ENCODE peak calls at places on chromosome 15, in eight cellular contexts. D, E, W, N, K, R, S and L are unnamed samples.

GRCh38 chr15:52259503-52259902 is 36.1 kb downstream of the MYO5C start:
- DNase-seq in D (no peak), E (no peak), W (no peak), N (no peak), K (no peak), R (no peak), S (no peak), L (no peak)

GRCh38 chr15:38129531-38130199 is 123.0 kb upstream of the SPRED1 start:
- DNase-seq in D (peak), E (peak), W (peak), N (peak), K (no peak), R (peak), S (no peak), L (no peak)

GRCh38 chr15:81000144-81000625 is 538 bp upstream of the TLNRD1 start:
- DNase-seq in D (no peak), E (peak), W (no peak), N (peak), K (no peak), R (no peak), S (no peak), L (no peak)

GRCh38 chr15:90895571-90896117 is 7.5 kb upstream of the MAN2A2 start:
- DNase-seq in D (peak), E (peak), W (no peak), N (no peak), K (no peak), R (no peak), S (no peak), L (peak)

GRCh38 chr15:30929064-30929669 is 25.5 kb downstream of the FAN1 start:
- DNase-seq in D (no peak), E (no peak), W (no peak), N (no peak), K (no peak), R (no peak), S (no peak), L (no peak)

GRCh38 chr15:100330629-100331215 is 11.1 kb downstream of the ADAMTS17 start:
- DNase-seq in D (no peak), E (no peak), W (peak), N (no peak), K (no peak), R (no peak), S (no peak), L (no peak)

GRCh38 chr15:34610388-34610787 is 26.9 kb upstream of the GOLGA8B start:
- DNase-seq in D (no peak), E (peak), W (no peak), N (peak), K (peak), R (peak), S (no peak), L (no peak)

GRCh38 chr15:97981058-97981457 is 20.6 kb downstream of the ARRDC4 start:
- DNase-seq in D (no peak), E (no peak), W (no peak), N (no peak), K (no peak), R (no peak), S (no peak), L (no peak)

GRCh38 chr15:45637552-45638033 is 2.8 kb downstream of the SQOR start:
- DNase-seq in D (peak), E (peak), W (no peak), N (peak), K (no peak), R (peak), S (no peak), L (no peak)

GRCh38 chr15:80744826-80745225 is 34.3 kb upstream of the CEMIP start:
- DNase-seq in D (peak), E (peak), W (no peak), N (peak), K (no peak), R (peak), S (no peak), L (no peak)

GRCh38 chr15:66765478-66766281 is 63.6 kb downstream of the SMAD6 start:
- DNase-seq in D (no peak), E (no peak), W (no peak), N (peak), K (no peak), R (peak), S (no peak), L (no peak)

GRCh38 chr15:53811530-53811929 is 52.1 kb upstream of the WDR72 start:
- DNase-seq in D (no peak), E (peak), W (no peak), N (peak), K (no peak), R (peak), S (no peak), L (no peak)

GRCh38 chr15:58631319-58631718 is 118.2 kb downstream of the ADAM10 start:
- DNase-seq in D (no peak), E (no peak), W (no peak), N (no peak), K (no peak), R (no peak), S (no peak), L (no peak)

GRCh38 chr15:57224664-57225063 is 151.6 kb upstream of the CGNL1 start:
- DNase-seq in D (no peak), E (peak), W (no peak), N (no peak), K (no peak), R (peak), S (no peak), L (no peak)

GRCh38 chr15:80745888-80746287 is 33.3 kb upstream of the CEMIP start:
- DNase-seq in D (no peak), E (no peak), W (no peak), N (no peak), K (no peak), R (no peak), S (no peak), L (no peak)

GRCh38 chr15:53535886-53536285 is 223.6 kb downstream of the WDR72 start:
- DNase-seq in D (no peak), E (no peak), W (no peak), N (no peak), K (no peak), R (no peak), S (no peak), L (no peak)

GRCh38 chr15:27958911-27959598 is 140.1 kb downstream of the OCA2 start:
- DNase-seq in D (no peak), E (no peak), W (no peak), N (peak), K (no peak), R (no peak), S (no peak), L (no peak)

GRCh38 chr15:65081758-65082157 is 5.2 kb downstream of the KBTBD13 start:
- DNase-seq in D (no peak), E (no peak), W (no peak), N (peak), K (no peak), R (no peak), S (no peak), L (no peak)

GRCh38 chr15:65082303-65082958 is 5.9 kb downstream of the KBTBD13 start:
- DNase-seq in D (no peak), E (no peak), W (no peak), N (peak), K (peak), R (no peak), S (no peak), L (no peak)

GRCh38 chr15:65085207-65085753 is 8.7 kb downstream of the KBTBD13 start:
- DNase-seq in D (no peak), E (no peak), W (peak), N (no peak), K (no peak), R (no peak), S (no peak), L (no peak)

GRCh38 chr15:65084500-65085206 is 8.1 kb downstream of the KBTBD13 start:
- DNase-seq in D (no peak), E (no peak), W (no peak), N (no peak), K (no peak), R (no peak), S (no peak), L (no peak)

DNA sequence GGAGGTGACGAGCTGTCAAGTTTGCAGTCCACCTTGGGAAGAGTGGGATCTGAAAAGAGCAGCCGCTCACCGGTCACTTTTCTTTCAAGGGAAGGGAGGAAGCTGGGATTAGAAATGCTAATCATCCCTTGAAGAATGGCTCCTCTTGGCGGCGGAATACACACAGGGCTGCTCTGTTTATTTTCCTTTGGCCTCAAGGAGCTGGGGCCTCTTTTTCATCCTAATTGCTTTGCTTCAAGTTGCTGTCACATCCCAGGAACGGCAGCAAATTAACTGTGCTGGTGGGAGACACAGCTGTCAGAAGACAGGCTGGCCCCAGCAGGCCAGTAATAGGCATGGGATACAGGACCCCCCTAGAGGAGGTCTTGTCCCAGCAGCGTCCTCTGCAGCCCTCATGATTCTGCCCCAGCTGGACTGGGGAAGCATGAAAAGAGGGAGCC is 6.7 kb downstream of the KBTBD13 start:
- DNase-seq in D (peak), E (peak), W (no peak), N (no peak), K (peak), R (no peak), S (no peak), L (no peak)
- TF ChIP-seq CTCF in D (peak), E (peak), W (no peak), N (peak), K (peak), R (peak), S (no peak), L (peak)

DNA sequence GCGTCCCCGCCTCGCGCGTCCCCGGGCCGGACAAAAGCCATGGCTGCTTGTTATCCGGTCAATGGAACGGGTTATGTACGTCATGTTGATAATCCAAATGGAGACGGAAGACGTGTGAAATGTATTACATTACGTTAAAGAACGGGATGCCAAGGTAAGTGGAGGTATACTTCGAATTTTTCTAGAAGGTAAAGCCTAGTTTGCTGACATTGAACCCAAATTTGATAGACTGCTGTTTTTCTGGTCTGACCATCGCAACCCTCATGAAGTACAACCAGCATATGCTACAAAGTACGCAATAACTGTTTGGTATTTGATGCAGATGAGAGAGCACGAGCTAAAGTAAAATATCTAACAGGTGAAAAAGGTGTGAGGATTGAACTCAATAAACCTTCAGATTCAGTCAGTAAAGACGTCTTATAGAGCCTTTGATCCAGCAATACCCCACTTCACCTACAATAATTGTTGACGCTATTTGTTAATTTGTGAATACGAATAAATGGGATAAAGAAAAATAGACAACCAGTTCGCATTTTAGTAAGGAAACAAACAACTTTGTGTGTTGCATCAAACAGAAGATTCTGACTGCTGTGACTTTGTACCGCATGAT is 19.8 kb downstream of the WDR73 start:
- DNase-seq in D (no peak), E (no peak), W (no peak), N (peak), K (no peak), R (no peak), S (no peak), L (no peak)
- TF ChIP-seq CTCF in D (no peak), E (no peak), W (no peak), N (no peak), K (no peak), R (no peak), S (no peak), L (no peak)

GRCh38 chr15:40441736-40442531 is 1.2 kb downstream of the BAHD1 start:
- DNase-seq in D (no peak), E (no peak), W (no peak), N (no peak), K (peak), R (no peak), S (peak), L (no peak)
- TF ChIP-seq CTCF in D (no peak), E (no peak), W (no peak), N (no peak), K (no peak), R (no peak), S (no peak), L (no peak)

GRCh38 chr15:73717802-73718201 is 33.6 kb downstream of the CD276 start:
- DNase-seq in D (no peak), E (no peak), W (no peak), N (no peak), K (no peak), R (no peak), S (no peak), L (no peak)
- TF ChIP-seq CTCF in D (peak), E (peak), W (no peak), N (no peak), K (peak), R (peak), S (peak), L (peak)

GRCh38 chr15:72285927-72286516 is 13.7 kb upstream of the PARP6 start:
- DNase-seq in D (no peak), E (peak), W (no peak), N (peak), K (peak), R (peak), S (peak), L (no peak)
- TF ChIP-seq CTCF in D (peak), E (peak), W (no peak), N (peak), K (peak), R (peak), S (peak), L (peak)